ENCODE peak calls at places on chromosomes 4 and X, in six cellular contexts. V, N, B, H, X and T are unnamed samples.
A peak's percentile ranks its signal among the peaks of the same experiment; 100 is the strongest.

GRCh38 chr4:174928575-174929253 is 10.6 kb downstream of the ADAM29 start:
- DNase-seq in V (no peak), X (no peak), H (no peak), N (no peak), B (no peak), T (no peak)

GRCh38 chr4:100895572-100896197 is 377.9 kb upstream of the EMCN start:
- DNase-seq in X (no peak), N (no peak), V (no peak), H (no peak), B (no peak), T (no peak)

GRCh38 chr4:8257854-8258253 is 11.7 kb upstream of the HTRA3 start:
- DNase-seq in B (no peak), V (no peak), X (no peak), N (no peak), H (no peak), T (no peak)

GRCh38 chrX:13082286-13083065 is 38.1 kb upstream of the FAM9C start:
- DNase-seq in B (no peak), V (no peak), N (no peak), H (no peak), X (no peak), T (no peak)

GRCh38 chr4:171719691-171720090 is 93.5 kb upstream of the GALNTL6 start:
- DNase-seq in N (no peak), H (no peak), X (no peak), V (no peak), B (no peak), T (no peak)

GRCh38 chr4:169128902-169129301 is 118.8 kb upstream of the CBR4 start:
- DNase-seq in B (no peak), V (no peak), H (no peak), N (no peak), X (no peak), T (no peak)

GRCh38 chr4:10168151-10168550 is 51.6 kb upstream of the WDR1 start:
- DNase-seq in X (no peak), B (no peak), V (no peak), H (no peak), N (no peak), T (no peak)

GRCh38 chr4:2761035-2761923 is 5.1 kb upstream of the TNIP2 start:
- DNase-seq in V (no peak), N (peak; percentile 92), X (no peak), H (peak; percentile 35), B (peak; percentile 94), T (peak; percentile 79)

GRCh38 chr4:100746141-100746540 is 228.3 kb upstream of the EMCN start:
- DNase-seq in B (no peak), H (peak; percentile 5), X (no peak), V (no peak), N (no peak), T (no peak)

GRCh38 chrX:12975999-12976558 is 1.2 kb downstream of the TMSB4X start:
- DNase-seq in H (peak; percentile 43), V (peak; percentile 22), X (peak; percentile 55), B (peak; percentile 61), N (peak; percentile 58), T (peak; percentile 42)

GRCh38 chr4:16759781-16760459 is 138.5 kb downstream of the LDB2 start:
- DNase-seq in N (no peak), B (no peak), X (no peak), V (no peak), H (no peak), T (no peak)

DNA sequence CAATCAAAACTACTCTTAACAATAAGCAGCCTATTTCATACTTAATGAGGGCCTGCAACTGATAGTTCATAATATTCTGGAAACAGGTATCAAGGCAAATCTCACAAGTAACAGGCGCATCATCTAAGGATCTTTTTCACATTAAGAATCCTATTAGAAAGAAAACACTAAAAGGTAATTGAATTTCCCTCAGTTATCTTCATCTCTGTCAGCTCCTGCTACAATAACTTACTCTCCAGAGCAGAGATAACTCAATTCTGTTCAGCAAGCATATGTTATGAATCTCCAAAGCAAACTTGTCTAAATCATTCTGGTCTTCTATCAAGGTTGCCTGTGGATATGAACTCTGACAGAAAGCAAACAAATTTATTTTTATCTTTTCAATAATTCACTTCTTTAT is 126.1 kb downstream of the MAB21L2 start:
- DNase-seq in V (no peak), X (no peak), B (no peak), N (no peak), H (no peak), T (no peak)
- H3K4me1 ChIP-seq in V (no peaks in the 10 kb centered on the region), X (no peaks in the 10 kb centered on the region), B (no peaks in the 10 kb centered on the region), N (no peaks in the 10 kb centered on the region), H (no peaks in the 10 kb centered on the region), T (no peaks in the 10 kb centered on the region)

GRCh38 chrX:138756234-138756633 is 44.7 kb upstream of the FGF13 start:
- DNase-seq in H (peak; percentile 73), N (no peak), B (peak; percentile 18), X (no peak), V (peak; percentile 5), T (peak; percentile 34)
- TF ChIP-seq CTCF in H (peak; percentile 63), N (no peak), B (no peak), X (no peak), V (no peak), T (peak; percentile 29)

GRCh38 chr4:85783483-85783882 is 308.5 kb downstream of the ARHGAP24 start:
- DNase-seq in N (no peak), X (no peak), H (peak; percentile 63), B (no peak), V (no peak), T (no peak)
- H3K4me1 ChIP-seq in N (no peaks in the 10 kb centered on the region), X (peaks cover 36% of the 10 kb centered on the region), H (peaks cover 61% of the 10 kb centered on the region), B (no peaks in the 10 kb centered on the region), V (no peaks in the 10 kb centered on the region), T (no peaks in the 10 kb centered on the region)

GRCh38 chr4:21307709-21308108 is 607.5 kb downstream of the PACRGL start:
- DNase-seq in N (no peak), H (no peak), X (no peak), B (no peak), V (no peak), T (no peak)

DNA sequence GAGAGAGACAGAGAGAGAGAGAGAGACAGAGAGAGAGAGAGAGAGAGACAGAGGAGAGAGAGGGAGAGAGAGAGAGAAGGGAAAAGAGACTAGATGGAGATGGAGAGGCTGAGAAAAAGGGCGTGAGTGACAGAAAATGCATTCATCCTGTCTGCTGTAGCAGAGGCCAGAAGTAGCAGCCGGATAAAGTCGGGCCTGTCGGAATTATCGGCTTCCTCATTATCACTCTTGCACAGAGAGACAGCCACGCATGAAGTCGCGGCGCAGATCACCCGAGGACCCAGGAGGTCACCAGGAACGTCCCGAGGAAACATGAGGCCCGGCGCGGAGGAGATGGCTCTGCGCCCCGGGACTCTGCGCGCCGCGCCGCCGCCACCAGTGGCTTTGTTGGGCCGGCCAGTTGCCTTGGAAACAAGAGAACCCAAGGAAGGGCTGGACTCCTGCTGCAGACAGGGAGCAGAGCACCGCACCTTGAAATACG is 603.8 kb downstream of the PACRGL start:
- DNase-seq in X (no peak), B (no peak), N (no peak), H (no peak), V (no peak), T (no peak)
- TF ChIP-seq CTCF in X (no peak), B (no peak), N (no peak), H (no peak), V (no peak), T (no peak)

DNA sequence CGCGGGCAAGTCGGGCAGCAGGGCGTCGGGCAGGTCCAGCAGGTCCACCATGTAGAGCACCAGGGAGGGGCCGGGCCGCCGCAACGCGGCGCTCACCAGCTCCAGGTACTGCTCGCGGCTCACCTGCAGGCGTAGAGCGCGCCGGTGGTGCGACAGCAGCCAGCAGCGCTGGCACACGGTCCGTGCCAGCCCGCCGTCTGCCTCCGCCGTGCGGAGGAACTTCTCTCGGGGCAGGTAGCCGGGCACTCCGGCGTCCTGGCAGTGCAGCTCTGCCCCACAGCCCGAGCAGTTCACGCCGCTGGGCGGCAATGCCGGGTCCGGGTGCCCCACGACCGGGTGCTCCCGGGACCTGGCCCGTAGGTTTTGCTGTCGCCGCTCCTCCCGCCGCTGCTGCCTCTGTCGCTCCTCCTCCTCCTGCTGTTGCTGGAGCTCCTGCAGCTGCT is 507 bp downstream of the NOA1 start:
- DNase-seq in N (peak; percentile 81), B (peak; percentile 68), V (no peak), H (peak; percentile 76), X (peak; percentile 12), T (peak; percentile 83)
- H3K4me1 ChIP-seq in N (peaks cover 18% of the 10 kb centered on the region), B (peaks cover 11% of the 10 kb centered on the region), V (no peaks in the 10 kb centered on the region), H (peaks cover 28% of the 10 kb centered on the region), X (peaks cover 24% of the 10 kb centered on the region), T (no peaks in the 10 kb centered on the region)

GRCh38 chrX:140053841-140054240 is 88.5 kb upstream of the CXorf66 start:
- DNase-seq in B (no peak), N (no peak), X (no peak), V (no peak), H (no peak), T (no peak)

DNA sequence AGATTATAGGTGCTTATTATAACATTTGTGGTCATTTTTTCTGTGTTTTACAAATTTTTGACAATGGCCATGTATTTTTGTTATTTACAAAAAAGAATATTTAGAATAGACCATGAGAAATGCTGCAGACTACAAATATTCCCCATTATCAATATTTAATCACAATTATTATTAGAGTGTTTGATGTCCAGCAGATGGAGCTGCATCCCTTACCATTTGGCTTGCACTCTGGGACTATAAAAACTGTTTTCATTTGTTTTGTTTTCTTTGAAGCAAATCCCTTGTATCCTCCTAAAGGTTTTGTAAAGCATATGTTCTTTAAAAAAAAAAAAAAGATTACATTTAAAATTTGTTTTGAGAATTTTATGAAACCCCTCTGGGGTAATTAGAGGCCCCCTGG is 85.6 kb upstream of the CXorf66 start:
- DNase-seq in B (no peak), N (no peak), V (no peak), X (no peak), H (peak; percentile 29), T (no peak)
- TF ChIP-seq CTCF in B (no peak), N (no peak), V (no peak), X (peak; percentile 29), H (peak; percentile 60), T (no peak)